ENCODE peak calls at places on chromosome 13, in eight cellular contexts. R is glutamatergic neuron, H is fibroblast of lung, O is fibroblast of pulmonary artery, E is GM10248, M is heart right ventricle, J is thyroid gland, A is HFF-Myc. S is an unnamed sample.

GRCh38 chr13:31192306-31192705 is 7.5 kb upstream of the B3GLCT start:
- DNase-seq in R (no peak), H (no peak), O (no peak), E (no peak), M (no peak), J (no peak), A (no peak), S (no peak)

GRCh38 chr13:45473627-45474026 is 8.9 kb downstream of the COG3 start:
- DNase-seq in R (no peak), H (no peak), O (no peak), E (no peak), M (no peak), J (no peak), A (no peak), S (no peak)

GRCh38 chr13:20714161-20714560 is 10.7 kb downstream of the IL17D start:
- DNase-seq in R (no peak), H (peak; percentile 39), O (no peak), E (no peak), M (no peak), J (no peak), A (no peak), S (no peak)

GRCh38 chr13:112145221-112146072 is 78.5 kb downstream of the SOX1 start:
- DNase-seq in R (no peak), H (no peak), O (no peak), E (no peak), M (no peak), J (no peak), A (no peak), S (no peak)

GRCh38 chr13:95931300-95932025 is 121.7 kb downstream of the UGGT2 start:
- DNase-seq in R (no peak), H (no peak), O (no peak), E (no peak), M (no peak), J (no peak), A (no peak), S (no peak)

GRCh38 chr13:29918845-29919244 is 68.4 kb upstream of the UBL3 start:
- DNase-seq in R (no peak), H (peak; percentile 80), O (peak; percentile 75), E (no peak), M (no peak), J (no peak), A (no peak), S (no peak)

GRCh38 chr13:43227721-43228120 is 204.3 kb downstream of the DNAJC15 start:
- DNase-seq in R (no peak), H (no peak), O (peak; percentile 41), E (no peak), M (no peak), J (no peak), A (no peak), S (no peak)

GRCh38 chr13:76023644-76024043 is 387.5 kb downstream of the LMO7 start:
- DNase-seq in R (no peak), H (no peak), O (no peak), E (no peak), M (no peak), J (no peak), A (no peak), S (no peak)

GRCh38 chr13:43664700-43665191 is 122.0 kb downstream of the ENOX1 start:
- DNase-seq in R (no peak), H (peak; percentile 79), O (peak; percentile 70), E (no peak), M (no peak), J (peak; percentile 7), A (peak; percentile 12), S (no peak)

GRCh38 chr13:100633461-100633860 is 41.1 kb downstream of the TMTC4 start:
- DNase-seq in R (no peak), H (peak; percentile 86), O (peak; percentile 91), E (no peak), M (no peak), J (no peak), A (no peak), S (no peak)

GRCh38 chr13:19927117-19927734 is 31.3 kb upstream of the ZMYM2 start:
- DNase-seq in R (no peak), H (peak; percentile 55), O (peak; percentile 34), E (peak; percentile 30), M (no peak), J (no peak), A (no peak), S (peak; percentile 18)

GRCh38 chr13:71619096-71619495 is 247.9 kb downstream of the DACH1 start:
- DNase-seq in R (no peak), H (peak; percentile 40), O (no peak), E (no peak), M (no peak), J (no peak), A (no peak), S (no peak)

GRCh38 chr13:31998131-31998530 is 33.4 kb upstream of the FRY start:
- DNase-seq in R (no peak), H (no peak), O (no peak), E (no peak), M (peak; percentile 23), J (no peak), A (no peak), S (no peak)

GRCh38 chr13:76016799-76017198 is 380.7 kb downstream of the LMO7 start:
- DNase-seq in R (peak; percentile 43), H (peak; percentile 27), O (peak; percentile 46), E (peak; percentile 21), M (no peak), J (peak; percentile 12), A (peak; percentile 31), S (peak; percentile 28)

GRCh38 chr13:100306444-100306999 is 217.6 kb downstream of the PCCA start:
- DNase-seq in R (no peak), H (no peak), O (no peak), E (no peak), M (no peak), J (no peak), A (no peak), S (no peak)

GRCh38 chr13:28313579-28313978 is 175.2 kb downstream of the PAN3 start:
- DNase-seq in R (no peak), H (peak; percentile 55), O (peak; percentile 77), E (peak; percentile 32), M (no peak), J (no peak), A (no peak), S (no peak)

GRCh38 chr13:98919566-98919965 is 58.3 kb downstream of the DOCK9 start:
- DNase-seq in R (no peak), H (no peak), O (no peak), E (no peak), M (no peak), J (no peak), A (no peak), S (no peak)

GRCh38 chr13:71055644-71056043 is 811.4 kb downstream of the DACH1 start:
- DNase-seq in R (no peak), H (no peak), O (no peak), E (no peak), M (no peak), J (no peak), A (no peak), S (no peak)

GRCh38 chr13:114148521-114148855 is 16.1 kb upstream of the RASA3 start:
- DNase-seq in R (no peak), H (no peak), O (no peak), E (peak; percentile 70), M (no peak), J (no peak), A (no peak), S (peak; percentile 81)

GRCh38 chr13:99823961-99824360 is 147.6 kb downstream of the ZIC5 start:
- DNase-seq in R (no peak), H (no peak), O (no peak), E (no peak), M (no peak), J (no peak), A (no peak), S (no peak)

GRCh38 chr13:21458816-21459701 is at the start of gene ZDHHC20:
- DNase-seq in R (peak; percentile 94), H (peak; percentile 82), O (peak; percentile 83), E (peak; percentile 98), M (peak; percentile 87), J (peak; percentile 90), A (no peak), S (peak; percentile 99)

GRCh38 chr13:95391785-95392184 is 90.5 kb upstream of the ABCC4 start:
- DNase-seq in R (no peak), H (no peak), O (no peak), E (no peak), M (no peak), J (no peak), A (no peak), S (no peak)

GRCh38 chr13:75326173-75327131 is 155.5 kb downstream of the TBC1D4 start:
- DNase-seq in R (no peak), H (peak; percentile 32), O (peak; percentile 89), E (peak; percentile 54), M (no peak), J (no peak), A (no peak), S (peak; percentile 55)

GRCh38 chr13:40483601-40484000 is 182.8 kb downstream of the FOXO1 start:
- DNase-seq in R (no peak), H (no peak), O (no peak), E (no peak), M (peak; percentile 44), J (peak; percentile 89), A (no peak), S (no peak)

GRCh38 chr13:86445584-86446140 is 646.4 kb upstream of the SLITRK6 start:
- DNase-seq in R (no peak), H (no peak), O (peak; percentile 1), E (no peak), M (no peak), J (no peak), A (no peak), S (no peak)

GRCh38 chr13:41643502-41643901 is 186.2 kb downstream of the RGCC start:
- DNase-seq in R (no peak), H (no peak), O (no peak), E (no peak), M (no peak), J (no peak), A (no peak), S (no peak)

GRCh38 chr13:41306271-41307150 is 4.6 kb upstream of the NAA16 start:
- DNase-seq in R (no peak), H (no peak), O (no peak), E (no peak), M (no peak), J (no peak), A (no peak), S (no peak)

GRCh38 chr13:101916108-101916757 is 463.8 kb downstream of the ITGBL1 start:
- DNase-seq in R (peak; percentile 87), H (peak; percentile 19), O (peak; percentile 2), E (peak; percentile 15), M (no peak), J (peak; percentile 7), A (no peak), S (peak; percentile 19)
- TF ChIP-seq CTCF in R (peak; percentile 61), H (peak; percentile 23), O (no peak), E (no peak), M (peak; percentile 30), J (no peak), A (no peak), S (no peak)

GRCh38 chr13:33659894-33660293 is 158.1 kb upstream of the RFC3 start:
- DNase-seq in R (no peak), H (no peak), O (no peak), E (no peak), M (no peak), J (no peak), A (no peak), S (no peak)
- TF ChIP-seq CTCF in R (no peak), H (no peak), O (no peak), E (no peak), M (no peak), J (no peak), A (no peak), S (no peak)

GRCh38 chr13:24878340-24878739 is 114.4 kb downstream of the RNF17 start:
- DNase-seq in R (no peak), H (no peak), O (no peak), E (no peak), M (no peak), J (no peak), A (no peak), S (no peak)
- TF ChIP-seq CTCF in R (no peak), H (no peak), O (no peak), E (no peak), M (no peak), J (no peak), A (no peak), S (no peak)

GRCh38 chr13:97257800-97258799 is 36.0 kb downstream of the MBNL2 start:
- DNase-seq in R (peak; percentile 30), H (peak; percentile 80), O (peak; percentile 98), E (peak; percentile 62), M (peak; percentile 73), J (no peak), A (peak; percentile 54), S (peak; percentile 69)
- TF ChIP-seq CTCF in R (no peak), H (peak; percentile 28), O (peak; percentile 37), E (no peak), M (peak; percentile 13), J (no peak), A (peak; percentile 38), S (no peak)

S was measured in GM20000.